ENCODE peak calls at places on chromosomes 4 and X, in four cellular contexts. One of them, this sample, is unnamed.

GRCh38 chr4:97819314-97819713 is 324.0 kb downstream of the STPG2 start:
- DNase-seq in nephron progenitor cell: no peak
- DNase-seq in AG09319: no peak
- DNase-seq in endothelial cell: no peak
- DNase-seq in this sample: no peak

GRCh38 chrX:16711219-16712115 is 1.0 kb downstream of the CTPS2 start:
- DNase-seq in nephron progenitor cell: no peak
- DNase-seq in AG09319: no peak
- DNase-seq in endothelial cell: no peak
- DNase-seq in this sample: no peak

GRCh38 chrX:87409113-87409841 is 108.3 kb upstream of the KLHL4 start:
- DNase-seq in nephron progenitor cell: no peak
- DNase-seq in AG09319: no peak
- DNase-seq in endothelial cell: no peak
- DNase-seq in this sample: no peak

GRCh38 chr4:125762537-125762936 is 447.8 kb downstream of the FAT4 start:
- DNase-seq in nephron progenitor cell: no peak
- DNase-seq in AG09319: no peak
- DNase-seq in endothelial cell: no peak
- DNase-seq in this sample: no peak

GRCh38 chrX:9997041-9997440 is 29.9 kb downstream of the CLDN34 start:
- DNase-seq in nephron progenitor cell: no peak
- DNase-seq in AG09319: no peak
- DNase-seq in endothelial cell: no peak
- DNase-seq in this sample: no peak

GRCh38 chr4:153242848-153243324 is 38.6 kb downstream of the TRIM2 start:
- DNase-seq in nephron progenitor cell: no peak
- DNase-seq in AG09319: no peak
- DNase-seq in endothelial cell: no peak
- DNase-seq in this sample: no peak

GRCh38 chrX:111124418-111124817 is 28.4 kb downstream of the PAK3 start:
- DNase-seq in nephron progenitor cell: no peak
- DNase-seq in AG09319: no peak
- DNase-seq in endothelial cell: no peak
- DNase-seq in this sample: no peak

GRCh38 chr4:52588771-52589591 is 70.1 kb downstream of the USP46 start:
- DNase-seq in nephron progenitor cell: no peak
- DNase-seq in AG09319: no peak
- DNase-seq in endothelial cell: no peak
- DNase-seq in this sample: no peak

GRCh38 chr4:158410272-158410671 is 111.4 kb upstream of the RXFP1 start:
- DNase-seq in nephron progenitor cell: no peak
- DNase-seq in AG09319: peak; percentile 20
- DNase-seq in endothelial cell: no peak
- DNase-seq in this sample: no peak

GRCh38 chr4:55554453-55555030 is 7.8 kb upstream of the CLOCK start:
- DNase-seq in nephron progenitor cell: no peak
- DNase-seq in AG09319: peak; percentile 39
- DNase-seq in endothelial cell: no peak
- DNase-seq in this sample: no peak

GRCh38 chrX:43448688-43449087 is 207.4 kb upstream of the MAOA start:
- DNase-seq in nephron progenitor cell: no peak
- DNase-seq in AG09319: no peak
- DNase-seq in endothelial cell: no peak
- DNase-seq in this sample: no peak

GRCh38 chrX:103538728-103539127 is 19.4 kb upstream of the RAB40A start:
- DNase-seq in nephron progenitor cell: no peak
- DNase-seq in AG09319: no peak
- DNase-seq in endothelial cell: no peak
- DNase-seq in this sample: no peak

GRCh38 chrX:136767104-136767941 is 13.4 kb downstream of the ARHGEF6 start:
- DNase-seq in nephron progenitor cell: peak; percentile 63
- DNase-seq in AG09319: no peak
- DNase-seq in endothelial cell: peak; percentile 67
- DNase-seq in this sample: no peak

GRCh38 chr4:52573551-52573950 is 85.5 kb downstream of the USP46 start:
- DNase-seq in nephron progenitor cell: no peak
- DNase-seq in AG09319: no peak
- DNase-seq in endothelial cell: no peak
- DNase-seq in this sample: no peak

GRCh38 chr4:107379054-107379869 is 340.8 kb downstream of the PAPSS1 start:
- DNase-seq in nephron progenitor cell: no peak
- DNase-seq in AG09319: no peak
- DNase-seq in endothelial cell: no peak
- DNase-seq in this sample: no peak

GRCh38 chr4:82372502-82372873 is 1.3 kb downstream of the HNRNPD start:
- DNase-seq in nephron progenitor cell: peak; percentile 31
- DNase-seq in AG09319: no peak
- DNase-seq in endothelial cell: peak; percentile 9
- DNase-seq in this sample: no peak

GRCh38 chr4:52028970-52029369 is 8.8 kb upstream of the LRRC66 start:
- DNase-seq in nephron progenitor cell: no peak
- DNase-seq in AG09319: no peak
- DNase-seq in endothelial cell: no peak
- DNase-seq in this sample: no peak

GRCh38 chrX:107025538-107025937 is 25.5 kb upstream of the MORC4 start:
- DNase-seq in nephron progenitor cell: peak; percentile 7
- DNase-seq in AG09319: no peak
- DNase-seq in endothelial cell: peak; percentile 15
- DNase-seq in this sample: no peak

DNA sequence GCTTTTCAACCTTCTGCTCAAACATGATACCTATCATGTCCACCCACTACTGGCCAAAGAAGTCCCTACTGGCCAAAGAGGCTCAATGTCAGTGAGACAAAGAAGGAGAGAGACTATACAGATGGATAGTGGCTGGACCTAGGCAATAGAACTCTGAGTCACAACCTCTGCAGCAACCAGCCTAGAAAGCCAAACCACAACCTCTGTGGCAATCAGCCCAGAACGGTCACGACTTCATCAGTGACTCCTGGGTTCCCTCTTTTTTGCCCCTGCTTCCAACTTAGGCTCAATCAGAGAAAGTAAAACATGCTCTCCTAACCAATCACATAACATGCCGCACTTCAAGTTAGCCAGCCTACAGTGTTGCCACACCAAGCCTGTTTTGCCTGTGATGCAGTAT is 203.5 kb downstream of the ANAPC10 start:
- DNase-seq in nephron progenitor cell: no peak
- DNase-seq in AG09319: no peak
- DNase-seq in endothelial cell: no peak
- DNase-seq in this sample: no peak
- TF ChIP-seq CTCF in nephron progenitor cell: no peak
- TF ChIP-seq CTCF in AG09319: no peak
- TF ChIP-seq CTCF in endothelial cell: no peak
- TF ChIP-seq CTCF in this sample: no peak

DNA sequence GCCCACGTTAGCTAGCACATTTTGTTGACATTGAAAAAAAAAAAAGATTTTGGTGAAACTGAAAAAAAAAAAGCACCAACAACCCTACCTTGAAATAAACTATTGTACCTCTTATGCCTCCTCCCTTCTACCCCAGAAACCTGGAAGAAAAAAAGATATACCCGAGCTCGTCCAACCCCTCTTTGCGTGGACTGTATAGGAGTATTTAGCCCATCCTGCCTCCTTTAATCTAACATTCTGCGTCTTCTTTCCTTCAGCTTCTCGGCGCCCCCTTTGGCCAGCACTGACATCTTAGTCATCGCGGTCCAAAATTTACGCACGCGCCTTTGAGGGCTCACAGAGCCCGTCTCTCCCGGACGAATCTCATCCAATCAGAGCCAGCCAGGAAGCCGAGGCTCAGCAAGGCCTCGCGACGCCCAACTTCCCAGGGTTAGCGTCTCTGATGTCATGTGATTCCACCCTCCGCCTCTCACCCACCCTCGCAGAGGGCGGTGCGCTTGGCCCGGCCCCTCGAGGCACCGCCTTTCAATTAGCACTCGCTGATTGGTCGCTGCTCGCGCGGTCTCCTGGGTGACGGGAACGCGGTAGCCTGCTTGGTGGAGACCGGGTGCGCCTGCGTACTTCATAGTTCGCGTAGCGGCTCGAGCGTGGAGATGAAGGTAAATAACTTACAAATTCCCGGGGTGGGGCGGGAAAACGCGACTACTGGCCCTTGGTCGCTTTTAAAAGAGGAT is at the start of gene WDR19:
- DNase-seq in nephron progenitor cell: peak; percentile 97
- DNase-seq in AG09319: peak; percentile 98
- DNase-seq in endothelial cell: peak; percentile 97
- DNase-seq in this sample: peak; percentile 69
- TF ChIP-seq CTCF in nephron progenitor cell: peak; percentile 54
- TF ChIP-seq CTCF in AG09319: peak; percentile 61
- TF ChIP-seq CTCF in endothelial cell: peak; percentile 37
- TF ChIP-seq CTCF in this sample: peak; percentile 58

DNA sequence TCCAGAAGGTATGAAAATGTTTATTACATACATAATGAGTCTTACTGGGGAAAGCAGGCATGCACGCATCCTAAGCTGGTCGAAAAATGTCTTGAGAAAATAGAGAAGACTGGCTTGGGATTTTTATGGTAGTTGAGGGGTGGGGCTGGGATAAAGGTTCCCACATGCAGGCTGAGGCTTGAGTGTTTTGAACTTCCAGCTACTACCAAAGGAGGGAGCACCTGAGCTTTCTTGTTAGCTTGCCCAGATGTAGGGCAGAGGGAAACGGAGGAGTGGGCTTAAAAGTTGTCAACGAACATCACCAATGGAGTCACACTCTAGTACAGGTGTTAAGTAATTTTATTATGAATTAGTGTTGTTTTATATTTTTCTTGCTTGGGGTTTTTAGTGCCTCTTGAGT is 39.6 kb upstream of the SRPX start:
- DNase-seq in nephron progenitor cell: peak; percentile 6
- DNase-seq in AG09319: no peak
- DNase-seq in endothelial cell: peak; percentile 30
- DNase-seq in this sample: no peak
- TF ChIP-seq CTCF in nephron progenitor cell: peak; percentile 15
- TF ChIP-seq CTCF in AG09319: peak; percentile 26
- TF ChIP-seq CTCF in endothelial cell: peak; percentile 17
- TF ChIP-seq CTCF in this sample: peak; percentile 42

GRCh38 chr4:176277162-176277904 is 8.3 kb upstream of the ASB5 start:
- DNase-seq in nephron progenitor cell: peak; percentile 51
- DNase-seq in AG09319: no peak
- DNase-seq in endothelial cell: peak; percentile 62
- DNase-seq in this sample: peak; percentile 17
- TF ChIP-seq CTCF in nephron progenitor cell: peak; percentile 48
- TF ChIP-seq CTCF in AG09319: peak; percentile 66
- TF ChIP-seq CTCF in endothelial cell: peak; percentile 21
- TF ChIP-seq CTCF in this sample: peak; percentile 58